ENCODE peak calls at places on chromosomes 3 and 15, in eight cellular contexts. D is activated naive CD8-positive, alpha-beta T cell treated with anti-CD3 and anti-CD28 coated beads, Interleukin-2, amount 50 U/mL, for 24 hours; E is natural killer cell treated with Interleukin-12 subunit alpha and Interleukin-12 subunit beta and Interleukin-15 and Interleukin-18, amount 100 ng/mL, for 72 hours; S is kidney glomerular epithelial cell; T is coronary artery; K is ureter; O is progenitor cell of endocrine pancreas; H is glutamatergic neuron. B is an unnamed sample.
A peak's percentile ranks its signal among the peaks of the same experiment; 100 is the strongest.

GRCh38 chr3:191051037-191051436 is 148.0 kb upstream of the OSTN start:
- DNase-seq in D (no peak), E (no peak), S (peak; percentile 52), T (no peak), K (no peak), O (no peak), H (no peak), B (no peak)

GRCh38 chr15:101049282-101049681 is 130.1 kb downstream of the LRRK1 start:
- DNase-seq in D (no peak), E (no peak), S (no peak), T (peak; percentile 58), K (peak; percentile 22), O (peak; percentile 3), H (peak; percentile 11), B (peak; percentile 6)

GRCh38 chr3:14019459-14019858 is 105.2 kb downstream of the CHCHD4 start:
- DNase-seq in D (no peak), E (no peak), S (no peak), T (no peak), K (no peak), O (no peak), H (no peak), B (no peak)

GRCh38 chr3:120304569-120305090 is 19.6 kb upstream of the GPR156 start:
- DNase-seq in D (no peak), E (no peak), S (no peak), T (no peak), K (no peak), O (no peak), H (no peak), B (no peak)

GRCh38 chr3:73510784-73511183 is 114.0 kb downstream of the PDZRN3 start:
- DNase-seq in D (no peak), E (no peak), S (no peak), T (no peak), K (no peak), O (no peak), H (no peak), B (no peak)

GRCh38 chr3:29178809-29179793 is 101.8 kb upstream of the RBMS3 start:
- DNase-seq in D (no peak), E (no peak), S (no peak), T (no peak), K (no peak), O (no peak), H (no peak), B (no peak)

GRCh38 chr3:50675179-50676030 is 678 bp downstream of the DOCK3 start:
- DNase-seq in D (peak; percentile 84), E (peak; percentile 71), S (no peak), T (no peak), K (no peak), O (peak; percentile 78), H (peak; percentile 88), B (peak; percentile 79)

GRCh38 chr3:183303725-183304124 is 50.7 kb downstream of the B3GNT5 start:
- DNase-seq in D (no peak), E (no peak), S (no peak), T (no peak), K (no peak), O (no peak), H (no peak), B (no peak)

GRCh38 chr3:5754602-5755001 is 567.1 kb downstream of the EDEM1 start:
- DNase-seq in D (no peak), E (no peak), S (no peak), T (no peak), K (no peak), O (no peak), H (no peak), B (no peak)

GRCh38 chr3:30894521-30895289 is at the start of gene GADL1:
- DNase-seq in D (peak; percentile 22), E (no peak), S (no peak), T (no peak), K (peak; percentile 44), O (peak; percentile 36), H (peak; percentile 70), B (peak; percentile 36)

GRCh38 chr15:82663186-82663600 is 16.0 kb upstream of the CPEB1 start:
- DNase-seq in D (peak; percentile 57), E (no peak), S (peak; percentile 37), T (no peak), K (no peak), O (peak; percentile 79), H (no peak), B (peak; percentile 58)